ENCODE peak calls at places on chromosomes 6 and 20, in eight cellular contexts. One of them, this sample, is unnamed. For H3K4me1, the result is how much of the 10 kb centered on the place peaks cover.

GRCh38 chr20:52649727-52650126 is 322.4 kb upstream of the TSHZ2 start:
- DNase-seq in stomach: no peak
- DNase-seq in IMR-90: no peak
- DNase-seq in uterus: no peak
- DNase-seq in heart left ventricle: no peak
- DNase-seq in adrenal gland: no peak
- DNase-seq in HCT116: no peak
- DNase-seq in HepG2: no peak
- DNase-seq in this sample: no peak

GRCh38 chr6:3427740-3428085 is 29.1 kb downstream of the SLC22A23 start:
- DNase-seq in heart left ventricle: peak
- DNase-seq in HepG2: no peak
- DNase-seq in uterus: peak
- DNase-seq in stomach: peak
- DNase-seq in IMR-90: no peak
- DNase-seq in HCT116: no peak
- DNase-seq in adrenal gland: peak
- DNase-seq in this sample: no peak

GRCh38 chr6:142784344-142784743 is 160.6 kb downstream of the HIVEP2 start:
- DNase-seq in HepG2: no peak
- DNase-seq in HCT116: no peak
- DNase-seq in stomach: no peak
- DNase-seq in IMR-90: no peak
- DNase-seq in adrenal gland: no peak
- DNase-seq in heart left ventricle: no peak
- DNase-seq in uterus: no peak
- DNase-seq in this sample: no peak

GRCh38 chr6:142861711-142862110 is 83.3 kb downstream of the HIVEP2 start:
- DNase-seq in HepG2: no peak
- DNase-seq in HCT116: no peak
- DNase-seq in stomach: no peak
- DNase-seq in heart left ventricle: no peak
- DNase-seq in IMR-90: no peak
- DNase-seq in uterus: no peak
- DNase-seq in adrenal gland: no peak
- DNase-seq in this sample: no peak

GRCh38 chr6:1604991-1605821 is 4.5 kb upstream of the FOXC1 start:
- DNase-seq in heart left ventricle: no peak
- DNase-seq in stomach: no peak
- DNase-seq in adrenal gland: no peak
- DNase-seq in uterus: no peak
- DNase-seq in HCT116: no peak
- DNase-seq in HepG2: no peak
- DNase-seq in IMR-90: no peak
- DNase-seq in this sample: no peak

GRCh38 chr6:154653385-154653784 is 79.8 kb upstream of the SCAF8 start:
- DNase-seq in uterus: no peak
- DNase-seq in HCT116: no peak
- DNase-seq in stomach: no peak
- DNase-seq in HepG2: no peak
- DNase-seq in IMR-90: no peak
- DNase-seq in adrenal gland: no peak
- DNase-seq in heart left ventricle: no peak
- DNase-seq in this sample: peak

GRCh38 chr6:50720623-50721022 is 7.3 kb downstream of the TFAP2D start:
- DNase-seq in heart left ventricle: no peak
- DNase-seq in IMR-90: no peak
- DNase-seq in HCT116: no peak
- DNase-seq in stomach: no peak
- DNase-seq in HepG2: no peak
- DNase-seq in uterus: no peak
- DNase-seq in adrenal gland: no peak
- DNase-seq in this sample: no peak

GRCh38 chr20:48463916-48464315 is 363.9 kb downstream of the PREX1 start:
- DNase-seq in uterus: peak
- DNase-seq in HCT116: no peak
- DNase-seq in stomach: no peak
- DNase-seq in HepG2: no peak
- DNase-seq in adrenal gland: no peak
- DNase-seq in heart left ventricle: no peak
- DNase-seq in IMR-90: peak
- DNase-seq in this sample: no peak

GRCh38 chr6:105993341-105993740 is 92.8 kb upstream of the PRDM1 start:
- DNase-seq in IMR-90: peak
- DNase-seq in stomach: no peak
- DNase-seq in HCT116: no peak
- DNase-seq in HepG2: no peak
- DNase-seq in adrenal gland: no peak
- DNase-seq in heart left ventricle: no peak
- DNase-seq in uterus: peak
- DNase-seq in this sample: no peak

GRCh38 chr20:60206259-60206658 is 248.0 kb downstream of the CDH26 start:
- DNase-seq in adrenal gland: no peak
- DNase-seq in heart left ventricle: no peak
- DNase-seq in stomach: no peak
- DNase-seq in uterus: no peak
- DNase-seq in HCT116: peak
- DNase-seq in HepG2: peak
- DNase-seq in IMR-90: peak
- DNase-seq in this sample: peak

GRCh38 chr6:107173779-107174178 is 58.5 kb upstream of the BEND3 start:
- DNase-seq in IMR-90: peak
- DNase-seq in HepG2: no peak
- DNase-seq in uterus: no peak
- DNase-seq in heart left ventricle: no peak
- DNase-seq in HCT116: no peak
- DNase-seq in adrenal gland: no peak
- DNase-seq in stomach: no peak
- DNase-seq in this sample: no peak

GRCh38 chr20:48329676-48330644 is 497.8 kb downstream of the PREX1 start:
- DNase-seq in IMR-90: peak
- DNase-seq in stomach: no peak
- DNase-seq in heart left ventricle: no peak
- DNase-seq in HepG2: peak
- DNase-seq in uterus: no peak
- DNase-seq in adrenal gland: no peak
- DNase-seq in HCT116: no peak
- DNase-seq in this sample: no peak

GRCh38 chr20:829531-829930 is 4.0 kb upstream of the FAM110A start:
- DNase-seq in heart left ventricle: no peak
- DNase-seq in stomach: no peak
- DNase-seq in HepG2: no peak
- DNase-seq in adrenal gland: no peak
- DNase-seq in uterus: no peak
- DNase-seq in IMR-90: peak
- DNase-seq in HCT116: no peak
- DNase-seq in this sample: no peak

GRCh38 chr20:34296468-34296867 is 6.7 kb downstream of the AHCY start:
- DNase-seq in heart left ventricle: no peak
- DNase-seq in HCT116: no peak
- DNase-seq in adrenal gland: no peak
- DNase-seq in uterus: no peak
- DNase-seq in stomach: no peak
- DNase-seq in HepG2: no peak
- DNase-seq in IMR-90: no peak
- DNase-seq in this sample: no peak

GRCh38 chr6:113825776-113826175 is 31.4 kb upstream of the MARCKS start:
- DNase-seq in heart left ventricle: peak
- DNase-seq in adrenal gland: peak
- DNase-seq in uterus: peak
- DNase-seq in HepG2: no peak
- DNase-seq in IMR-90: peak
- DNase-seq in HCT116: no peak
- DNase-seq in stomach: peak
- DNase-seq in this sample: no peak

GRCh38 chr6:122014961-122015360 is 384.5 kb upstream of the HSF2 start:
- DNase-seq in stomach: no peak
- DNase-seq in HCT116: no peak
- DNase-seq in heart left ventricle: no peak
- DNase-seq in uterus: no peak
- DNase-seq in adrenal gland: no peak
- DNase-seq in HepG2: no peak
- DNase-seq in IMR-90: peak
- DNase-seq in this sample: no peak

DNA sequence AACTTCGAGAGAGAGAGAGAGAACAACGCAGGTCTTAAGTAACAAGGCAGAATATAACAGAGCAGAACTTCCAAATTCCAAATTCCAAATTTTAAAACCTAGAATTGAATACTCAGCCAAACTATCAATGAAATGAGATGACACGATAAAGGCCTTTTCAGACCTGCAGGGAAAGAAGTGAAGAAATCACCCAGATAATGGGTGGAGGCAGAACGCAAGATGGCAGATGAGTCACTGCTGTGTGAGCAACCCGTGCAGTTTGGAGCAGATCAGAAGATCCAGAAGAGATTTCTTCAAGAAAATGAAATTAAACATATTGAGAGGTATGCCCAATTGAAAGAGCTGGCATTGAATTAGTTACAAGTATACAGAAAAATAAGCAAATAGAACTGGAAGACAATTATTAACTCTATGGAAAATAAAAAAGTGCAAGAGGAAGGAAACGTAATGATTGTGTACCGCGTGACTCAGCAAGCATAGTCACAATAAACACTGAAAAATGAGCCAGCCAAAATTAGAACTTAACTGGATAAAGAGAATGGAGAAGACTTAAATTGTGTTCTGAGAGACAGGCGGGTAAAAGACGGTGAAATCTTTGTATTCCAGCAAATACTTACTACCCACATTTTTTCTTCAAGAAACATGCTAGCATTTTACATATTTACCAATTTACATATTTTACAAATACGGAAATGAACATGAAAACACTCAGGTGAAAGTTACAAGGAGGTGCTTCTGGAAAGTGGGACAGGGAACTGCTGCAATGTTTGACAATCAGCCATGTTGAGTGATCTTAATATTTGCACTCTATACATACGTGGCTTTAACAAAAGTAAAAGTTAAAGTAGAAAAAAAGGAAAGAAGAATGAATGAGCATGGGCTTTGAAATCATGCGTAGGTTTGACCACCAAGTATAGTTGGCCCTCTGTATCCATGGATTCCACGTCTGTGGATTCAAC is 87.9 kb upstream of the CDYL start:
- DNase-seq in heart left ventricle: no peak
- DNase-seq in adrenal gland: peak
- DNase-seq in IMR-90: peak
- DNase-seq in HepG2: no peak
- DNase-seq in HCT116: peak
- DNase-seq in uterus: no peak
- DNase-seq in stomach: no peak
- DNase-seq in this sample: no peak
- TF ChIP-seq POLR2A in heart left ventricle: no peak
- TF ChIP-seq POLR2A in adrenal gland: no peak
- TF ChIP-seq POLR2A in IMR-90: no peak
- TF ChIP-seq POLR2A in HepG2: no peak
- TF ChIP-seq POLR2A in HCT116: no peak
- TF ChIP-seq POLR2A in uterus: no peak
- TF ChIP-seq POLR2A in stomach: no peak
- TF ChIP-seq POLR2A in this sample: no peak

GRCh38 chr20:62029296-62029695 is 36.4 kb downstream of the TAF4 start:
- DNase-seq in HepG2: peak
- DNase-seq in IMR-90: no peak
- DNase-seq in HCT116: no peak
- DNase-seq in uterus: no peak
- DNase-seq in adrenal gland: no peak
- DNase-seq in stomach: no peak
- DNase-seq in heart left ventricle: no peak
- DNase-seq in this sample: no peak
- H3K4me1 ChIP-seq in HepG2: half or more
- H3K4me1 ChIP-seq in IMR-90: under half
- H3K4me1 ChIP-seq in HCT116: under half
- H3K4me1 ChIP-seq in uterus: under half
- H3K4me1 ChIP-seq in adrenal gland: under half
- H3K4me1 ChIP-seq in stomach: half or more
- H3K4me1 ChIP-seq in heart left ventricle: under half
- H3K4me1 ChIP-seq in this sample: under half

DNA sequence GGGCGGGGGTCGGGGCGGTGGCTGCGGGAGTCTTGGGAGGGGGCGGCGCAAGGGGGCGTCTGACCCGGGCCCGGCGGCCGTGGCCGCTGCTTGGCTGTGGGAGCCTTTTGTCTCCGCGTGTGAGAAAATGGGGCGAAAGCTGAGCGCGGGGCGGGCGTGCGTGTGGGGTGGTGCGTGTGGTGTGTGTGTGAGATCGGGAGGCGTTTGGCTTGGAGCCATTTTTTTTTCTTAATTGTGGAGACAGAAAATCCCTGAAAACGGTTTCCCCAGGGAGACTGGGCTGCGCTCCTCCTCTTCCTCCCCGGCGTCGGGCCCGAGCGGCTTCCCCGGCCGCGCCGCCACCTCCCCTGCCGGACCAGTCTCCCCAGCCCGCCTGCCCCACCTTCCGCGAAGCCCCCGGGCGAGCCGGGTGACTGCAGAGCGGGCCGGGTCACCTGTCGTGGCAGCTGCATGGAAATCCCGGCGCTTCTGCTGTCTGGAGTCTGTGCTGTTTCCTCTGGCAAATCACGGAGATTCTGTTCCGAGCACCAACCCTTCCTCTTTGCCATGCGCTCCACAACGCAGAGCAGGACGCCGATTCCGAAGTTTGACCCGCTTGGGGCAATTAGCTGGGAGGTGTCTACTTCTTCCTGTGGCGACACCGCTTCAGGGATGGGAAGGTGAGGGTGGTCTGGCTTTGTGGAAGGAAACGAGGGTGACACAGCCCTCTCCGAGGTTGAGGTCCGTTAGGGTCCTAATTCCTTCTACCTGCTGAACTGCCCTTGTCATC is 64.5 kb downstream of the GTF2H5 start:
- DNase-seq in IMR-90: peak
- DNase-seq in stomach: peak
- DNase-seq in uterus: peak
- DNase-seq in heart left ventricle: peak
- DNase-seq in HCT116: no peak
- DNase-seq in adrenal gland: peak
- DNase-seq in HepG2: peak
- DNase-seq in this sample: no peak
- TF ChIP-seq POLR2A in IMR-90: peak
- TF ChIP-seq POLR2A in stomach: no peak
- TF ChIP-seq POLR2A in uterus: no peak
- TF ChIP-seq POLR2A in heart left ventricle: no peak
- TF ChIP-seq POLR2A in HCT116: no peak
- TF ChIP-seq POLR2A in adrenal gland: peak
- TF ChIP-seq POLR2A in HepG2: no peak
- TF ChIP-seq POLR2A in this sample: no peak

DNA sequence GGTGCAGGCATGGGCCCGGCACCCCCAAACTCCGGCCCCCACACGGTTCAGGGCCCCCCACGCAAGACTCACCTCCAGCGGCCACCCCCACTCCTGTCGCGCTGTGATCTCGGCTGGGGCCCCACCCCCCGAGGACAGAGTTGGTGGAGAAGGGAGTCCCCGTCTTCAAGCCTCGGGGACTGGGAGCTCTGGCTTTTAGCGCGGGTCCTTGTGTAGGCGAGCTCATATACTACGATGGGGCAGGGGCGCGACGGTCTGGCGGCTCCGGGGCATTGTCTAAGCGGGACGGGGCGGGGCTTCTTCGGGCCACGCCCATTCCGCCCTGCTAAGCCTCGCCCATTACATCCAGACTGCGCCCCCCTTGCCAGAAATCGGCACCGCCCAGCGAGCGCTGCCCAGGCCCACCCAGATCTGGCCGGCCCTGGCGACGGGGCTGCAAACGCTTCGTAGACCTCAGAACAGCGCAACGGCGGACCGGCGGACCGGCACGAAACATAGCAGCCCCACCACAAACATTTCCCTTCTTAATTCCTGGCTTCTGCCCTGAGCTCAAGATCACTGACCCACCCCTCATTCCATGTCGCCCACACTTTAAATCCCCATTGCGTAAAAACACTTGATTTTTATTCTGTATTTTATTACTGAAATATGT is 1.0 kb upstream of the DDAH2 start:
- DNase-seq in IMR-90: peak
- DNase-seq in stomach: peak
- DNase-seq in heart left ventricle: peak
- DNase-seq in uterus: peak
- DNase-seq in HepG2: peak
- DNase-seq in adrenal gland: peak
- DNase-seq in HCT116: peak
- DNase-seq in this sample: peak
- H3K4me1 ChIP-seq in IMR-90: under half
- H3K4me1 ChIP-seq in stomach: half or more
- H3K4me1 ChIP-seq in heart left ventricle: under half
- H3K4me1 ChIP-seq in uterus: under half
- H3K4me1 ChIP-seq in HepG2: half or more
- H3K4me1 ChIP-seq in adrenal gland: under half
- H3K4me1 ChIP-seq in HCT116: under half
- H3K4me1 ChIP-seq in this sample: half or more

This sample was measured in esophagus muscularis mucosa.